ENCODE peak calls at places on chromosomes 1 and 21, in six cellular contexts. S is activated CD8-positive, alpha-beta memory T cell treated with anti-CD3 and anti-CD28 coated beads, Interleukin-2, amount 50 U/mL, for 4 hours; Y is HCT116; R is H54; F is left ventricle myocardium inferior; C is T47D. W is an unnamed sample.

GRCh38 chr21:42747267-42747701 is 93.9 kb downstream of the PDE9A start:
- DNase-seq in S (no peak), Y (no peak), R (no peak), F (no peak), C (no peak), W (no peak)

GRCh38 chr21:31294691-31295090 is 49.4 kb downstream of the TIAM1 start:
- DNase-seq in S (no peak), Y (no peak), R (no peak), F (no peak), C (no peak), W (no peak)

GRCh38 chr1:35707253-35708178 is 11.2 kb downstream of the C1orf216 start:
- DNase-seq in S (peak), Y (no peak), R (no peak), F (peak), C (no peak), W (no peak)

GRCh38 chr21:25997788-25998611 is 172.6 kb downstream of the APP start:
- DNase-seq in S (no peak), Y (peak), R (no peak), F (no peak), C (no peak), W (no peak)

GRCh38 chr1:112504666-112505399 is 3.9 kb upstream of the WNT2B start:
- DNase-seq in S (no peak), Y (no peak), R (no peak), F (no peak), C (no peak), W (no peak)

GRCh38 chr1:158527190-158527815 is 26.9 kb downstream of the OR6Y1 start:
- DNase-seq in S (no peak), Y (no peak), R (no peak), F (no peak), C (no peak), W (peak)

GRCh38 chr1:89682630-89683029 is 49.7 kb downstream of the LRRC8C start:
- DNase-seq in S (no peak), Y (no peak), R (no peak), F (no peak), C (no peak), W (no peak)

GRCh38 chr1:10631121-10631810 is 156.5 kb downstream of the PEX14 start:
- DNase-seq in S (peak), Y (no peak), R (no peak), F (peak), C (no peak), W (no peak)

GRCh38 chr1:118223426-118223825 is 38.4 kb upstream of the SPAG17 start:
- DNase-seq in S (no peak), Y (no peak), R (no peak), F (peak), C (no peak), W (no peak)

GRCh38 chr1:214341918-214342317 is 61.0 kb downstream of the SMYD2 start:
- DNase-seq in S (no peak), Y (no peak), R (no peak), F (no peak), C (no peak), W (no peak)

GRCh38 chr1:2812136-2812535 is 10.6 kb upstream of the TTC34 start:
- DNase-seq in S (no peak), Y (no peak), R (no peak), F (no peak), C (no peak), W (no peak)

W was measured in LNCaP clone FGC.